ENCODE peak calls at places on chromosomes 3 and 15, in eight cellular contexts. One of them, this sample, is unnamed.

GRCh38 chr15:68504721-68505090 is 72.7 kb upstream of the ITGA11 start:
- DNase-seq in ovary: no peak
- DNase-seq in right lobe of liver: no peak
- DNase-seq in endothelial cell of umbilical vein: no peak
- DNase-seq in mesothelial cell of epicardium: no peak
- DNase-seq in heart right ventricle: no peak
- DNase-seq in H9: peak
- DNase-seq in HCT116: no peak
- DNase-seq in this sample: no peak

GRCh38 chr3:177035678-177036077 is 161.6 kb downstream of the TBL1XR1 start:
- DNase-seq in heart right ventricle: no peak
- DNase-seq in right lobe of liver: no peak
- DNase-seq in ovary: no peak
- DNase-seq in HCT116: no peak
- DNase-seq in mesothelial cell of epicardium: no peak
- DNase-seq in endothelial cell of umbilical vein: no peak
- DNase-seq in H9: no peak
- DNase-seq in this sample: no peak

GRCh38 chr3:190013943-190014924 is 106.5 kb downstream of the P3H2 start:
- DNase-seq in H9: no peak
- DNase-seq in endothelial cell of umbilical vein: no peak
- DNase-seq in ovary: no peak
- DNase-seq in mesothelial cell of epicardium: no peak
- DNase-seq in right lobe of liver: no peak
- DNase-seq in HCT116: no peak
- DNase-seq in heart right ventricle: no peak
- DNase-seq in this sample: no peak

GRCh38 chr15:82110144-82110543 is 64.3 kb upstream of the MEX3B start:
- DNase-seq in heart right ventricle: no peak
- DNase-seq in endothelial cell of umbilical vein: no peak
- DNase-seq in H9: no peak
- DNase-seq in ovary: no peak
- DNase-seq in HCT116: no peak
- DNase-seq in right lobe of liver: no peak
- DNase-seq in mesothelial cell of epicardium: no peak
- DNase-seq in this sample: no peak

GRCh38 chr3:72008226-72008996 is 223.5 kb upstream of the PROK2 start:
- DNase-seq in endothelial cell of umbilical vein: no peak
- DNase-seq in HCT116: no peak
- DNase-seq in right lobe of liver: no peak
- DNase-seq in mesothelial cell of epicardium: no peak
- DNase-seq in heart right ventricle: no peak
- DNase-seq in ovary: no peak
- DNase-seq in H9: no peak
- DNase-seq in this sample: no peak

GRCh38 chr15:39323706-39324105 is 257.2 kb upstream of the THBS1 start:
- DNase-seq in ovary: no peak
- DNase-seq in H9: no peak
- DNase-seq in mesothelial cell of epicardium: no peak
- DNase-seq in HCT116: no peak
- DNase-seq in endothelial cell of umbilical vein: no peak
- DNase-seq in heart right ventricle: no peak
- DNase-seq in right lobe of liver: no peak
- DNase-seq in this sample: no peak

GRCh38 chr3:117201906-117202305 is 492.3 kb downstream of the TUSC7 start:
- DNase-seq in HCT116: no peak
- DNase-seq in H9: no peak
- DNase-seq in endothelial cell of umbilical vein: no peak
- DNase-seq in heart right ventricle: no peak
- DNase-seq in right lobe of liver: no peak
- DNase-seq in ovary: no peak
- DNase-seq in mesothelial cell of epicardium: no peak
- DNase-seq in this sample: no peak

GRCh38 chr3:127799476-127800222 is 22.7 kb downstream of the MGLL start:
- DNase-seq in mesothelial cell of epicardium: no peak
- DNase-seq in heart right ventricle: no peak
- DNase-seq in right lobe of liver: no peak
- DNase-seq in ovary: no peak
- DNase-seq in endothelial cell of umbilical vein: peak
- DNase-seq in H9: no peak
- DNase-seq in HCT116: peak
- DNase-seq in this sample: no peak

GRCh38 chr15:71275566-71276354 is 160.5 kb downstream of the THSD4 start:
- DNase-seq in mesothelial cell of epicardium: no peak
- DNase-seq in endothelial cell of umbilical vein: no peak
- DNase-seq in ovary: no peak
- DNase-seq in H9: no peak
- DNase-seq in heart right ventricle: no peak
- DNase-seq in HCT116: no peak
- DNase-seq in right lobe of liver: no peak
- DNase-seq in this sample: no peak

GRCh38 chr3:41265823-41266273 is 66.5 kb downstream of the CTNNB1 start:
- DNase-seq in right lobe of liver: no peak
- DNase-seq in HCT116: no peak
- DNase-seq in heart right ventricle: no peak
- DNase-seq in endothelial cell of umbilical vein: peak
- DNase-seq in ovary: no peak
- DNase-seq in H9: no peak
- DNase-seq in mesothelial cell of epicardium: no peak
- DNase-seq in this sample: no peak

GRCh38 chr15:31338879-31339557 is 12.4 kb downstream of the KLF13 start:
- DNase-seq in endothelial cell of umbilical vein: peak
- DNase-seq in H9: peak
- DNase-seq in mesothelial cell of epicardium: no peak
- DNase-seq in right lobe of liver: peak
- DNase-seq in ovary: peak
- DNase-seq in HCT116: no peak
- DNase-seq in heart right ventricle: peak
- DNase-seq in this sample: no peak

GRCh38 chr3:127613406-127613805 is 15.2 kb downstream of the MCM2 start:
- DNase-seq in HCT116: no peak
- DNase-seq in H9: no peak
- DNase-seq in endothelial cell of umbilical vein: no peak
- DNase-seq in ovary: no peak
- DNase-seq in mesothelial cell of epicardium: no peak
- DNase-seq in heart right ventricle: no peak
- DNase-seq in right lobe of liver: peak
- DNase-seq in this sample: no peak

GRCh38 chr3:138465451-138465850 is 31.0 kb downstream of the ESYT3 start:
- DNase-seq in H9: no peak
- DNase-seq in ovary: no peak
- DNase-seq in mesothelial cell of epicardium: no peak
- DNase-seq in HCT116: no peak
- DNase-seq in right lobe of liver: no peak
- DNase-seq in heart right ventricle: no peak
- DNase-seq in endothelial cell of umbilical vein: no peak
- DNase-seq in this sample: no peak

GRCh38 chr3:126348308-126348920 is 8.8 kb downstream of the KLF15 start:
- DNase-seq in mesothelial cell of epicardium: no peak
- DNase-seq in right lobe of liver: no peak
- DNase-seq in endothelial cell of umbilical vein: no peak
- DNase-seq in ovary: peak
- DNase-seq in H9: peak
- DNase-seq in HCT116: no peak
- DNase-seq in heart right ventricle: no peak
- DNase-seq in this sample: no peak

GRCh38 chr3:48016336-48016973 is at the start of gene MAP4:
- DNase-seq in HCT116: no peak
- DNase-seq in endothelial cell of umbilical vein: peak
- DNase-seq in H9: no peak
- DNase-seq in heart right ventricle: no peak
- DNase-seq in ovary: no peak
- DNase-seq in right lobe of liver: no peak
- DNase-seq in mesothelial cell of epicardium: no peak
- DNase-seq in this sample: no peak

DNA sequence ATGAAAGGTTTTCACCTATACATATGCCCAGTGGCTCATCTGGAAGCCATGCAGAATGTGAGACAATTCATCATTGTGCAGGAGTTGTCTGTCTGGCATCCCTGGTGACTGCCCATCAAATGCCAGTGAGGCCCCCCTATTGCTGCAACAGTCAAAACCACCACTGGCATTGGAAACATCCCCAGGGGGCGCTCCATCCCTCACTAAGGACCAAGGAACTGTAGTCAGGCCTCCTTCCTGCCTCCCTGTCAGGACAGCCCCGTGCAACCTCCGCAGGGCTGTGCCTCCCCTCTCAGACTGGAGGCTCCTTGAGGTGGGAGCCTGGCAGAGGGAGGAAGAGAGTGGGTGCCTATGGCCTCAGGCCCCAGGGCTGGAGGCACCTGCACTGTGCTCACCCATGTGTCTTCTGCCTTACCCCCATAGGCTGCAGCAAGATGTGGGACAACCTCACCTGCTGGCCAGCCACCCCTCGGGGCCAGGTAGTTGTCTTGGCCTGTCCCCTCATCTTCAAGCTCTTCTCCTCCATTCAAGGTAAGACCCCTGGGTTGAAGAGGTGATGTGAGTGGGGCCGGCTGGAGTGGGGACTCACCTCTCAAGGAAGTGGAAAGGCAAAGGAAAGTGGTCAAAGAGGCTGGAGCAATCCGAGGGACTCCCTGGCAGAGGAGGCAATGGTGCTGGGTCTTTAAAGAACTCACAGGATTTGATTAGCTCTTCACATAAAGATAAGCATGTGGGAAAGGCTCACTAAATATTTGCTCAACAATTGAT is 16.5 kb downstream of the VIPR1 start:
- DNase-seq in heart right ventricle: peak
- DNase-seq in mesothelial cell of epicardium: no peak
- DNase-seq in endothelial cell of umbilical vein: no peak
- DNase-seq in right lobe of liver: no peak
- DNase-seq in ovary: no peak
- DNase-seq in H9: peak
- DNase-seq in HCT116: no peak
- DNase-seq in this sample: no peak
- TF ChIP-seq CTCF in heart right ventricle: peak
- TF ChIP-seq CTCF in mesothelial cell of epicardium: no peak
- TF ChIP-seq CTCF in endothelial cell of umbilical vein: no peak
- TF ChIP-seq CTCF in right lobe of liver: no peak
- TF ChIP-seq CTCF in ovary: no peak
- TF ChIP-seq CTCF in H9: peak
- TF ChIP-seq CTCF in HCT116: peak
- TF ChIP-seq CTCF in this sample: peak

DNA sequence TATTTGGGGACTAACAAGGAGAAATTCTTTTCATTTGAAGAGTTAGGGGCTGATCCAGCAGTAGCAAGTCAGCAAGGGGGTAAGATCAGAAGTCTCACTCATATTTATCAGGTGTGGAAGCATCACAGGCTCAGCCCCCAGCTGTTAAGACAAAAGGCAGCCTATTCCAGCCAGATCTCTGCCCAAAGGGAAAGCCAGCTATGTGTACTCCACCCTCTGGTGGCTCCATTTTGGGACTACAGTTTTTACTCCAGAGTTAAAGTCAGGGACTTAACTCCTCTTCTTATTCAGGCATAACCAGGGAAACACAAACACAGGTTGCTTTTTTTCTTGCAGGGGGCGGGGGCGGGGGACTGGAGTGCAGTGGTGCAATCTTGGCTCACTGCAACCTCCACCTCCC is 19.2 kb downstream of the UBP1 start:
- DNase-seq in H9: no peak
- DNase-seq in mesothelial cell of epicardium: no peak
- DNase-seq in heart right ventricle: no peak
- DNase-seq in right lobe of liver: no peak
- DNase-seq in ovary: no peak
- DNase-seq in endothelial cell of umbilical vein: no peak
- DNase-seq in HCT116: no peak
- DNase-seq in this sample: no peak
- TF ChIP-seq CTCF in H9: peak
- TF ChIP-seq CTCF in mesothelial cell of epicardium: no peak
- TF ChIP-seq CTCF in heart right ventricle: peak
- TF ChIP-seq CTCF in right lobe of liver: no peak
- TF ChIP-seq CTCF in ovary: no peak
- TF ChIP-seq CTCF in endothelial cell of umbilical vein: no peak
- TF ChIP-seq CTCF in HCT116: no peak
- TF ChIP-seq CTCF in this sample: peak

GRCh38 chr3:6781103-6781502 is 79.8 kb upstream of the GRM7 start:
- DNase-seq in HCT116: no peak
- DNase-seq in mesothelial cell of epicardium: no peak
- DNase-seq in H9: peak
- DNase-seq in heart right ventricle: no peak
- DNase-seq in right lobe of liver: no peak
- DNase-seq in endothelial cell of umbilical vein: no peak
- DNase-seq in ovary: no peak
- DNase-seq in this sample: no peak

DNA sequence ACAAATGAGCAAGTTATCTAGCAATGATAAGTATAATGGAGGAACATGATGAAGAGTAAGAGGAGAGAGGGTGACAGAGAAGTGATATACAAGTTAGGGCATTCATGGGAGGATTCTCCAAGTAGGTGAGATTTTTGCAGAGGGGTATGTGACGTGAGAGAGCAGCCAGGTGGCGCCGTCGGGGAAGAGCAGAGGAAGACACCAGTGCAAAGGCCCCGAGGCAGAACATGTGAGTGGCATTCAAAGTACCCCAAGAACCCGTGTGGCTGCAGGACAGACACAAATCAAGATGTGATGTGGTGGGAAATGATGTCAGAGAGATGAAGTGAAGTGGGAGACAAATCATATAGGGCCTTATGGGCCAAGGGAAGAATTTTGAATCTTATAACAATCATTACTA is 81.8 kb upstream of the GRM7 start:
- DNase-seq in endothelial cell of umbilical vein: no peak
- DNase-seq in ovary: no peak
- DNase-seq in H9: no peak
- DNase-seq in heart right ventricle: no peak
- DNase-seq in mesothelial cell of epicardium: no peak
- DNase-seq in right lobe of liver: no peak
- DNase-seq in HCT116: peak
- DNase-seq in this sample: no peak
- TF ChIP-seq CTCF in endothelial cell of umbilical vein: no peak
- TF ChIP-seq CTCF in ovary: no peak
- TF ChIP-seq CTCF in H9: peak
- TF ChIP-seq CTCF in heart right ventricle: no peak
- TF ChIP-seq CTCF in mesothelial cell of epicardium: no peak
- TF ChIP-seq CTCF in right lobe of liver: no peak
- TF ChIP-seq CTCF in HCT116: no peak
- TF ChIP-seq CTCF in this sample: no peak

DNA sequence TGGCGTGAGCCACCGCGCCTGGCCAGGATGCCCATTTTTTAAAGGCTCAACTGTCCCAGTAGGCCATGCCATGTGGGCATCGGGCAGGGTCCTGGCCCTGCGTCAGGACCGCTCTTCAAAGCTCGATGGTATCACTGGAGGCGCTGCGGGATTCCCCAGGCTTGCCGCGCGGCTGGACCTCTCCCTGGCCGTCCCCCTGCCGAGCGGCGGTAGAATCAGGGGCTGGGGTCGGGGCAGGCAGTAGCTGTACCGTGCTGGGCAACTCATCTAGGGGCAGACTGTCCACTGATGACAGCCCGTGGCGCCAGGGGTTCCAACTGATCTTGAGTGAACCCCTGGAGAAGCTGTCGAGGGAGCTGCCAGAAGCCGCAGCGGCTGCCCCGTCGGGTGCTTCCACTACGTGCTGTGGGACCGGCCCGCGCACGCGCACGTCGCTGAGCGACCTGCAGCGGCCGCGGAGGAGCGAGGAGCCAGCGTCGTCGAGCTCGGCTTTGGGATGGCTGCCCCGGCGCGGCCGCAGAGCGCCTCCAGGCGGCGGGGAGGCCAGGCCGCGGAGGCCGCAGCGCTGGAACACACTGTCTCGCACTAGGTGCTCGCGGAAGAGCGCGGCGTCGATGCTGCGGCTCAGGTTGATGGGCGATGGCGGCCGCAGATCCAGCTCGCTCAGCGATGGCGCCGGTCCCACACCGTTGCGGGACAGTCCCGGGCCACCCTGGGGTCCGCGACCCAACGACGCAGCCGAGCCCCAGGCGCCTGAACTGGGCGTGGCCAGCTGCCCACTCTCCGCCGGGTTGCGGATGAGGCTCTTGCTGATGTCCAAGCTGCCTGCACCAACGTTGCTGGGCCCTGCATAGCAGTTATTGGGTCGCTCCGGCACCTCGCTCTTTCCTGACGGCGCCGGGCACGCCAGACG is 5.8 kb downstream of the PRRT3 start:
- DNase-seq in mesothelial cell of epicardium: peak
- DNase-seq in HCT116: peak
- DNase-seq in H9: peak
- DNase-seq in right lobe of liver: peak
- DNase-seq in endothelial cell of umbilical vein: peak
- DNase-seq in ovary: peak
- DNase-seq in heart right ventricle: peak
- DNase-seq in this sample: peak
- TF ChIP-seq CTCF in mesothelial cell of epicardium: peak
- TF ChIP-seq CTCF in HCT116: no peak
- TF ChIP-seq CTCF in H9: peak
- TF ChIP-seq CTCF in right lobe of liver: peak
- TF ChIP-seq CTCF in endothelial cell of umbilical vein: peak
- TF ChIP-seq CTCF in ovary: peak
- TF ChIP-seq CTCF in heart right ventricle: peak
- TF ChIP-seq CTCF in this sample: peak